ENCODE peak calls at places on chromosome X, in nine cellular contexts. H is RPMI7951, U is C1 segment of cervical spinal cord, W is NCI-H524, R is left cardiac atrium, K is iPS DF 6.9, E is GM12892, J is right lobe of liver, T is COR-L47. V is an unnamed sample.

GRCh38 chrX:116499780-116500179 is 37.0 kb upstream of the CT83 start:
- DNase-seq in U (no peak), K (no peak), E (no peak), W (no peak), T (no peak), R (no peak), H (no peak), J (no peak), V (no peak)

GRCh38 chrX:15524417-15524816 is 23.8 kb downstream of the BMX start:
- DNase-seq in E (no peak), K (no peak), R (no peak), T (no peak), J (no peak), H (peak), W (peak), U (no peak), V (no peak)

GRCh38 chrX:78514852-78515251 is 144.3 kb downstream of the RTL3 start:
- DNase-seq in R (no peak), J (no peak), E (no peak), U (no peak), K (peak), W (no peak), H (no peak), T (no peak), V (no peak)

GRCh38 chrX:40380649-40381488 is 199.9 kb upstream of the ATP6AP2 start:
- DNase-seq in E (no peak), H (no peak), U (no peak), J (no peak), R (no peak), K (no peak), W (peak), T (peak), V (no peak)

GRCh38 chrX:67726028-67726427 is 182.2 kb downstream of the AR start:
- DNase-seq in J (no peak), H (no peak), T (no peak), R (no peak), U (no peak), E (no peak), W (no peak), K (no peak), V (no peak)

GRCh38 chrX:23964177-23964576 is 56.4 kb downstream of the CXorf58 start:
- DNase-seq in H (no peak), W (no peak), U (no peak), R (no peak), T (no peak), K (no peak), E (no peak), J (no peak), V (no peak)

GRCh38 chrX:17278961-17279360 is 96.0 kb upstream of the NHS start:
- DNase-seq in T (no peak), J (no peak), E (no peak), H (no peak), R (no peak), W (no peak), K (no peak), U (no peak), V (no peak)

GRCh38 chrX:96987228-96987627 is 103.5 kb downstream of the RPA4 start:
- DNase-seq in J (no peak), K (no peak), R (no peak), U (no peak), W (no peak), H (no peak), E (no peak), T (no peak), V (no peak)

GRCh38 chrX:119726900-119727555 is 31.4 kb upstream of the SOWAHD start:
- DNase-seq in R (no peak), E (no peak), U (no peak), T (no peak), K (no peak), H (no peak), J (no peak), W (no peak), V (no peak)

GRCh38 chrX:152927858-152928760 is 30.2 kb downstream of the ZNF185 start:
- DNase-seq in W (no peak), H (no peak), K (no peak), T (no peak), E (no peak), R (no peak), U (peak), J (peak), V (no peak)

GRCh38 chrX:27807690-27808089 is at the start of gene MAGEB10:
- DNase-seq in R (no peak), K (no peak), T (no peak), U (no peak), H (no peak), J (no peak), E (no peak), W (no peak), V (no peak)

GRCh38 chrX:148372925-148373324 is 127.5 kb upstream of the AFF2 start:
- DNase-seq in R (no peak), H (no peak), U (no peak), K (no peak), E (no peak), J (no peak), T (no peak), W (no peak), V (no peak)

GRCh38 chrX:39577976-39578962 is 519.5 kb downstream of the BCOR start:
- DNase-seq in E (peak), K (no peak), J (no peak), U (no peak), T (no peak), W (peak), H (peak), R (peak), V (peak)

GRCh38 chrX:119622356-119623232 is 16.4 kb upstream of the NKRF start:
- DNase-seq in E (no peak), U (no peak), H (peak), K (no peak), J (no peak), T (no peak), R (peak), W (no peak), V (no peak)

GRCh38 chrX:44071847-44072545 is 98.8 kb upstream of the NDP start:
- DNase-seq in T (no peak), J (no peak), R (no peak), H (peak), W (no peak), E (no peak), K (no peak), U (no peak), V (no peak)

GRCh38 chrX:1468250-1468772 is 15.6 kb upstream of the ASMTL start:
- DNase-seq in T (no peak), J (no peak), E (peak), H (peak), W (peak), R (no peak), U (no peak), K (no peak), V (no peak)

GRCh38 chrX:153900806-153901752 is 3.4 kb upstream of the AVPR2 start:
- DNase-seq in R (peak), E (peak), K (no peak), W (peak), H (peak), T (no peak), U (no peak), J (no peak), V (peak)

V was measured in gastrocnemius medialis.